ENCODE peak calls at places on chromosomes 6 and 20, in four cellular contexts. P, I, A and X are unnamed samples.

GRCh38 chr6:11418290-11418905 is 119.2 kb upstream of the TMEM170B start:
- DNase-seq in P (no peak), A (no peak), I (no peak), X (no peak)

GRCh38 chr6:7866531-7866930 is 44.1 kb downstream of the TXNDC5 start:
- DNase-seq in P (no peak), I (no peak), A (no peak), X (no peak)

GRCh38 chr20:19928379-19929360 is 88.5 kb upstream of the NAA20 start:
- DNase-seq in P (no peak), I (no peak), A (peak), X (no peak)

GRCh38 chr20:62236674-62236996 is 1.7 kb upstream of the OSBPL2 start:
- DNase-seq in A (no peak), I (no peak), P (no peak), X (peak)

GRCh38 chr6:45584127-45584526 is 206.4 kb upstream of the SUPT3H start:
- DNase-seq in I (no peak), P (no peak), A (no peak), X (no peak)

GRCh38 chr20:41347523-41348429 is 7.2 kb downstream of the LPIN3 start:
- DNase-seq in P (no peak), I (no peak), A (no peak), X (no peak)

GRCh38 chr6:128667339-128667858 is 147.0 kb upstream of the PTPRK start:
- DNase-seq in A (no peak), I (no peak), P (no peak), X (no peak)

GRCh38 chr6:43742285-43742684 is 27.7 kb upstream of the VEGFA start:
- DNase-seq in I (no peak), A (no peak), P (no peak), X (no peak)

GRCh38 chr6:35368038-35368887 is 25.9 kb downstream of the PPARD start:
- DNase-seq in P (peak), A (no peak), I (no peak), X (no peak)

GRCh38 chr6:124943658-124944057 is 18.6 kb upstream of the RNF217 start:
- DNase-seq in I (no peak), P (no peak), A (no peak), X (no peak)

GRCh38 chr6:44041461-44042260 is 85.6 kb downstream of the MRPL14 start:
- DNase-seq in A (peak), P (peak), I (no peak), X (no peak)

GRCh38 chr20:38023181-38024085 is 9.8 kb downstream of the TTI1 start:
- DNase-seq in I (no peak), P (peak), A (no peak), X (no peak)

GRCh38 chr6:108805611-108806181 is 42.5 kb upstream of the ARMC2 start:
- DNase-seq in I (no peak), A (no peak), P (no peak), X (peak)

GRCh38 chr20:38599410-38599882 is 2.2 kb upstream of the ARHGAP40 start:
- DNase-seq in P (no peak), I (no peak), A (no peak), X (no peak)

GRCh38 chr20:23095504-23095903 is 9.4 kb upstream of the CD93 start:
- DNase-seq in P (no peak), A (no peak), I (no peak), X (no peak)

GRCh38 chr6:69181964-69182363 is 546.9 kb downstream of the ADGRB3 start:
- DNase-seq in P (no peak), I (no peak), A (no peak), X (no peak)

GRCh38 chr6:36545767-36546663 is 1.3 kb downstream of the STK38 start:
- DNase-seq in P (no peak), I (no peak), A (peak), X (no peak)

GRCh38 chr20:43515628-43516027 is 8.1 kb downstream of the L3MBTL1 start:
- DNase-seq in A (no peak), I (no peak), P (no peak), X (no peak)

GRCh38 chr6:13664703-13665352 is 46.8 kb downstream of the RANBP9 start:
- DNase-seq in I (no peak), P (peak), A (no peak), X (no peak)

GRCh38 chr20:51801220-51801991 is 915 bp downstream of the SALL4 start:
- DNase-seq in I (peak), P (no peak), A (no peak), X (peak)

GRCh38 chr6:37906121-37906520 is 86.6 kb downstream of the ZFAND3 start:
- DNase-seq in A (no peak), I (no peak), P (no peak), X (no peak)

GRCh38 chr20:51024761-51025160 is 1.9 kb upstream of the KCNG1 start:
- DNase-seq in I (no peak), P (no peak), A (no peak), X (no peak)

GRCh38 chr20:31721408-31722332 is 998 bp downstream of the BCL2L1 start:
- DNase-seq in P (no peak), I (peak), A (peak), X (no peak)

GRCh38 chr20:31718952-31719643 is 3.6 kb downstream of the BCL2L1 start:
- DNase-seq in A (peak), I (no peak), P (no peak), X (no peak)

GRCh38 chr20:31719644-31720485 is 2.8 kb downstream of the BCL2L1 start:
- DNase-seq in P (peak), I (no peak), A (peak), X (peak)

GRCh38 chr20:31722388-31723281 is at the start of gene BCL2L1:
- DNase-seq in I (peak), P (peak), A (peak), X (peak)

DNA sequence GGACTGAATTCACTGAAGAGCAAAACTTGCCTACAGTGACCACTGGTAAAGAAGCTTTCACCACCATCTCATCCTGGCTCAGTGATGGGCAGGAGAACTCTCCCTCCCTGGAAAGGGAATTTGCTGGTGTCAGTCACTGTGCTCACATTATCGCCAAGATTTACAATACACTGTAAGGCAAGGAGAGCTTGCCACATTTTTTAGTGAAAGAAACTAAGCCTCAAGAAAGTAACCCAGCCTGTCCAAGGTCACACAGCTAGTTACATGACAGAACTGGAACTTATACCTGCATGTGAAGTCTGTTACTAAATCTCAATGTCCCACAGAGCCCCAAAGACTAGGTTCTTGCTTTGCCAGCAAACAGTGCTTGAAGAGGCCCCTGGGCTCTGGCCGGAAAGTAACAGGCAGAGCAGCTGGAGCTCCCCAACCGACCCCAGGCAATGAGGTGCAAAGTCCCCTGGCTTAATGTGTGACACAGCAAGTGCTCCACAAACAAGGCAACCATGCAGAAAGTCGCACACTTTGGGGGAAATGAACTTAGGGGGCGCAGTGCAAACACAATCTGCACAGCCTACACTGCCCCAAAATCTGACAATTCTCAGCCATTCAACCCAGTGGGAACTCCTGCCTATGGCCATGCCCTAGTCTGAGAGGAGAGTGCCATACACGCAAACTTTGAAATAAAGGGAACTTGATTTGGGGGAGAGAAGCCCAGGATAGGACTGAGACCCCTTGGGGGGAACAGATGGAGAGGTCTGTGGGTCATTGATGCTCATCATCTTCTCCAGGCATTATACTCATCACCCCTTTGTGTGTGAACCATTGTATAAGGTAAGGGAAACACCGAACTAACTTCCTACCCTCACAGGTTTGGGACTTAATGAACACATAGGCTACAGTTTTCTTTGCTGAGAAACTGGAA is 1.9 kb downstream of the BCL2L1 start:
- DNase-seq in I (peak), A (peak), P (no peak), X (no peak)
- TF ChIP-seq CTCF in I (no peak), A (no peak), P (peak), X (no peak)

DNA sequence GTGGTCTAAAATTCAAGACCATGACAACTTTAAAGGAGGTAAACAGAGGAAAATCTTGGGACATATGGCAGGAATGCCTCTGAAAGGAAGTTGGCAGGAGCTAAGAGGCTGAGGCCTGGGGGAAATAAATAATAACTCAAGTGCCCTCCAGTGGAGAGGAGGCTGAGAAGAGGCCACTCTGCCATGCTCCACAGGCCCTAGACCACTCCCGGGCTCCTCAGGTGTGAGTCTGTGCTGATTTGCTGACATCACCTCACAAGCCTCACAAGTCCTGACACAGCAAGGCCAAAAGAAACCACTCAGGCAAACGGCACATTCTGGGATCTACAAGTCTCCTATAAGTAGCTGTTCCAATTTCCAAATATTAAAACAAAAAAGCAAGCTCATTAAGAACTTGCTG is 91.0 kb upstream of the RIPOR2 start:
- DNase-seq in P (no peak), I (no peak), A (no peak), X (no peak)
- TF ChIP-seq CTCF in P (no peak), I (no peak), A (no peak), X (no peak)

GRCh38 chr20:56323656-56324055 is 35.1 kb upstream of the FAM210B start:
- DNase-seq in P (no peak), A (no peak), I (no peak), X (no peak)

GRCh38 chr20:56322661-56323060 is 36.1 kb upstream of the FAM210B start:
- DNase-seq in I (no peak), P (no peak), A (no peak), X (no peak)

GRCh38 chr20:56328861-56329260 is 29.9 kb upstream of the FAM210B start:
- DNase-seq in I (no peak), A (no peak), P (no peak), X (peak)

DNA sequence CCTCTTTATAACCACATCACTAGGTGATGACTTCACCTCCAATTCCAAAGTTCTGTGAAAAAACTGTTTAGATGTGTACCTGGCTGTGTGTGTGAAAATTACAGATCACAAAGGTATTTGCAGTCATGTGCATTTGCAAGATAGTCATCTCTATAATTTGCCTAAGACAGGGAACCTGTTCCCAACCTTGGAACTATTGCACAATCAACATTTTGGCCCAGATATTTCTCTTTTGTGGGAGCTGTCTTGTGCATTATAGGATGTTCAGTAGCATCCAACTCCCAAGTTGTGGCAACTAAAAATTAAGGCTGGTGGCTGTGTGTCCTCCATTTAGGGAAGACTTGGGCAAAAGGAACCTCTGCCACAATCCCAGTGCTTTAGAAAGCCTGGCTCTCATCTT is 34.0 kb upstream of the FAM210B start:
- DNase-seq in A (no peak), I (no peak), P (no peak), X (no peak)
- TF ChIP-seq CTCF in A (no peak), I (no peak), P (no peak), X (no peak)

GRCh38 chr20:1298166-1298565 is 30.8 kb downstream of the SDCBP2 start:
- DNase-seq in P (no peak), A (no peak), I (no peak), X (no peak)

GRCh38 chr20:1301031-1301529 is 27.9 kb downstream of the SDCBP2 start:
- DNase-seq in P (peak), A (no peak), I (no peak), X (no peak)

GRCh38 chr20:1300083-1300840 is 28.7 kb downstream of the SDCBP2 start:
- DNase-seq in A (no peak), I (no peak), P (no peak), X (no peak)

GRCh38 chr20:1298888-1299511 is 29.9 kb downstream of the SDCBP2 start:
- DNase-seq in A (no peak), P (no peak), I (no peak), X (no peak)

GRCh38 chr20:1299522-1299921 is 29.4 kb downstream of the SDCBP2 start:
- DNase-seq in A (no peak), I (no peak), P (no peak), X (no peak)
- TF ChIP-seq CTCF in A (no peak), I (peak), P (peak), X (no peak)

DNA sequence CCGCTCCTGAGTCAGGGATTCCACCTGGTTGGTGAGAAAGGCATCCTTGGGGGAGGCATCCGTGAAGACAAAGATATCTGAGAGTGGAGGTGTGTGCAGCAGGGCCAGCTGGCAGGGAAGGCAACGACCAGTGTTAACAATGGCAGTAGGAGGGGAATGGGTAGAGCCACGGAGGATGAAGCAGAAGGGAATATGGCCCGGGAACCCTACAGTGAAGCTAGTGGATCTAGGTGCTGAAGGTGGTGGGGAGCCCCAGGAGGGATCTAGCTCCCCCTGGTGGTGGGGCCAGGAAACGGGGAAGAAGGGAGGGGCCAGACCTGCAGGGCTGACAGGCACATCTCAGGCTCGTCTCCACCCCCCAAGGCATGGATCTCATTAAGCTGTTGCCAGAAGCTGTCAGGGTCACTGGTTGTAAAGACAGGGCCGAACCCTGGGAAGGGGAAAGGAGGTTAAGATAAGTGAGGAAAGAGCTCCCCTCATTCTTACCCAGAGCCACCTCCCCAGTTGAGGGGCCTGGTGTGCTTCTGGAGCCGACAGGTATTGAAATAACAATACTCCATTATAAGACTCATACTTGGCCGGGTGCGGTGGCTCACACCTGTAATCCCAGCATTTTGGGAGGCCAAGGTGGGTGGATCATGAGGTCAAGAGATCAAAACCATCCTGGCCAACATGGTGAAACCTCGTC is 7.3 kb downstream of the VWA7 start:
- DNase-seq in A (peak), P (peak), I (peak), X (peak)
- TF ChIP-seq CTCF in A (peak), P (peak), I (peak), X (peak)

DNA sequence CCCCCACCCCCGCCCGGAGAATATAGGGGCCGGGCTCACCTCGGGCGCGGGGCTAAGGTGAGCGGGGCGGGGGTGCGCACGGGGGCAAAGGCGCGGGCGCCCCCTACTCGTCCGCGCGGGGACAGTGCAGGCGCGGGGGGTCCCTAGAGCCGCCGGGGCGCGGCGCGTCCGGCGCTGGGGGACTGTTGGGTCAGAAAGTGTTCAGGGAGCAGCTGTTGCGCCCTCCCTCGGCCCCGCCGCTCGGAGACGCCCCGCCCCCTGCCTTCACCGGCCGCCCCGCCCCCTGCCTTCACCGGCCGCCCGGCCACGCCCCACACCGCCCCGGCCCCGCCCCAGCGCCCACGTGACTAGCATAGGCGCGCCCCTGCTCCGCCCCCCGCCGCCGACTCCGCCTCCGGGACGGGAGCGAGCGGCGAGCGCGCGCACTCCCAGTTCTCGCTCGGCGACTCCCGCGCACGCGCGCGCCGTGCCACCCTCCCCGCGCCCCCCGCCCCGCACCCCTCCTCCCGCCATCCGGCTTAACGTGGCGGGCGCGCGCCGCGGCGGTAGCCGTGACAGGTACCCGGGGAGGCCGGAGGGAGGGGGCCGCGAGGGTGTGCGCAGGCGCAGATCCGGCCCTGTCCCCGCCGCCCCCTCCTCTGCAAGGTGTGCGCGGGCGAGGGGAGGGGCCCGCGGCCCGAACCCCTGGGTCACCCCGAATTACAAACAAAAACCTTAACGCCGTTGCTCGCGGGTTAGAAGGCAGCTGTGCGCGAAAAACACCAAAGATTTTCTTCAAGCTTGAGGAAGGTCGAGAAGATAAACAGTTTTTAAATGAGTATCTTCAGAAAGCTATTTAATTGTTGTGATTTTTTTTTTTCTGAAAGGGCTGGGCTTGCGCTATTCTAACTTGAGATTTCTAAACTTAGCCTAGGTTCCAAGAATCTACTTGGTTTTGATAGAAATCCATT is 704 bp upstream of the ZNF217 start:
- DNase-seq in P (peak), I (peak), A (peak), X (peak)
- TF ChIP-seq CTCF in P (peak), I (peak), A (no peak), X (no peak)

DNA sequence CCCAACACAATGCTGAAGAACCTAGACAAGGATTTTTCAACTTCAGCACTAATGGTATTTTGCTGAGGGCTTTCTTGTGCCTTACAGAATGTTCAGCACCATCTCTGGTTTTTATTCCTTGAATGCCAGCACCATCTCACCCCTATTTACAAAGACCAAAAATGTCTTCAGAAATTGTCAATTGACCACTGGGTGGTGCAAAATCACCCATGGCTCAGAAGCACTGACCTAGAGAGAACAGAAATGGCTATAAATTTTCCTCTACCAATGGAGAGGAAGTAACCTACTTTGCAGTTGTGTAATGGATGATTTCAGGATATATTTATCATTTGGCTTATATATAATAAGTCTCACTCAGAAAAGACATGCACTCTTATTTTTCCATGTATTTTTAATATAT is 431.0 kb upstream of the IRAK1BP1 start:
- DNase-seq in A (no peak), P (peak), I (no peak), X (no peak)
- TF ChIP-seq CTCF in A (no peak), P (peak), I (peak), X (no peak)

DNA sequence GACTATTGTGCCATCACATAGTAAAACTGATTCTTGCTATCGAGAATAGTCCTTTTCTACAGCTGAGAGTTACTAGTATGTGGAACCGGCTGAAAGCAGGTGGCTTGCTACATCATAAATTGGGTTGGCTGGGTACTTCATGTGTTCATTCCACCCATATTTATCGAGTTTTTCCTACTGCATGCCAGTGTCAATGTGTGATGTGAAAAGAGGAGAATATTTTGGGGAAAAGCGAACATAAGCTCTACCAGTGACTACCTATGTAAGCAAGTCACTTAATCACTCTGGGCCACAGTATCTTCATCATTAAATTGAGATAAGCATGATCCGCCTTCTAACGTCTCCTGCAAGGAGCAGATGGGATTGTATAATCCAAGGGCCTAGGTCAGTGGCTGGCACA is 61.0 kb downstream of the TSHZ2 start:
- DNase-seq in P (no peak), I (no peak), A (no peak), X (no peak)
- TF ChIP-seq CTCF in P (no peak), I (no peak), A (no peak), X (no peak)

GRCh38 chr6:101399627-101399955 is 6.1 kb downstream of the GRIK2 start:
- DNase-seq in I (peak), A (no peak), P (no peak), X (peak)

GRCh38 chr6:101398716-101399626 is 5.5 kb downstream of the GRIK2 start:
- DNase-seq in I (peak), A (no peak), P (no peak), X (peak)

GRCh38 chr6:101396552-101397173 is 3.2 kb downstream of the GRIK2 start:
- DNase-seq in P (peak), I (no peak), A (peak), X (peak)

GRCh38 chr6:101395345-101395744 is 1.8 kb downstream of the GRIK2 start:
- DNase-seq in P (peak), A (no peak), I (no peak), X (no peak)

GRCh38 chr6:101397199-101397598 is 3.7 kb downstream of the GRIK2 start:
- DNase-seq in P (no peak), I (no peak), A (no peak), X (no peak)
- TF ChIP-seq CTCF in P (peak), I (peak), A (no peak), X (peak)